ENCODE peak calls at places on chromosomes 5 and 9, in nine cellular contexts. U, Z, I, O, A, E, N, M and J are unnamed samples.
A peak's percentile ranks its signal among the peaks of the same experiment; 100 is the strongest.

GRCh38 chr9:135714242-135715055 is 12.5 kb downstream of the KCNT1 start:
- DNase-seq in U (no peak), Z (no peak), I (no peak), O (no peak), A (no peak), E (no peak), N (no peak), M (no peak), J (no peak)

GRCh38 chr5:34500236-34500836 is 155.8 kb upstream of the RAI14 start:
- DNase-seq in U (no peak), Z (no peak), I (no peak), O (no peak), A (no peak), E (no peak), N (no peak), M (no peak), J (no peak)

GRCh38 chr5:65577141-65577540 is 14.0 kb downstream of the PPWD1 start:
- DNase-seq in U (no peak), Z (peak; percentile 56), I (no peak), O (no peak), A (no peak), E (no peak), N (no peak), M (no peak), J (no peak)

GRCh38 chr5:17203329-17204132 is 13.9 kb upstream of the BASP1 start:
- DNase-seq in U (no peak), Z (peak; percentile 60), I (no peak), O (no peak), A (peak; percentile 41), E (peak; percentile 65), N (peak; percentile 25), M (no peak), J (no peak)

GRCh38 chr5:68333649-68334549 is 118.3 kb downstream of the PIK3R1 start:
- DNase-seq in U (no peak), Z (peak; percentile 95), I (no peak), O (no peak), A (no peak), E (no peak), N (no peak), M (no peak), J (no peak)

GRCh38 chr9:35277649-35278359 is 116.0 kb downstream of the UNC13B start:
- DNase-seq in U (no peak), Z (peak; percentile 90), I (no peak), O (no peak), A (no peak), E (no peak), N (no peak), M (no peak), J (no peak)

GRCh38 chr5:53472720-53473510 is 7.5 kb upstream of the FST start:
- DNase-seq in U (no peak), Z (no peak), I (no peak), O (no peak), A (no peak), E (no peak), N (no peak), M (no peak), J (no peak)

GRCh38 chr9:30722065-30722464 is 1662.4 kb upstream of the ACO1 start:
- DNase-seq in U (no peak), Z (no peak), I (no peak), O (no peak), A (no peak), E (no peak), N (no peak), M (no peak), J (no peak)

GRCh38 chr5:9549941-9550340 is 4.1 kb upstream of the SEMA5A start:
- DNase-seq in U (no peak), Z (peak; percentile 46), I (no peak), O (no peak), A (no peak), E (no peak), N (no peak), M (no peak), J (no peak)

GRCh38 chr5:129379406-129379805 is 80.7 kb upstream of the ADAMTS19 start:
- DNase-seq in U (no peak), Z (peak; percentile 27), I (no peak), O (no peak), A (no peak), E (peak; percentile 86), N (no peak), M (no peak), J (no peak)

GRCh38 chr5:59487838-59488729 is 405.4 kb downstream of the PDE4D start:
- DNase-seq in U (no peak), Z (peak; percentile 25), I (no peak), O (no peak), A (no peak), E (no peak), N (no peak), M (no peak), J (no peak)

GRCh38 chr5:134001938-134002731 is 2.6 kb downstream of the VDAC1 start:
- DNase-seq in U (no peak), Z (no peak), I (no peak), O (no peak), A (no peak), E (no peak), N (no peak), M (no peak), J (no peak)

GRCh38 chr5:157730900-157731271 is 334 bp upstream of the THG1L start:
- DNase-seq in U (no peak), Z (no peak), I (no peak), O (no peak), A (no peak), E (no peak), N (no peak), M (no peak), J (no peak)

GRCh38 chr5:157731272-157732129 is at the start of gene THG1L:
- DNase-seq in U (peak; percentile 96), Z (peak; percentile 98), I (peak; percentile 98), O (peak; percentile 98), A (peak; percentile 98), E (peak; percentile 98), N (peak; percentile 98), M (peak; percentile 98), J (peak; percentile 100)

GRCh38 chr5:157732784-157733262 is 1.6 kb downstream of the THG1L start:
- DNase-seq in U (no peak), Z (no peak), I (no peak), O (no peak), A (no peak), E (no peak), N (no peak), M (no peak), J (no peak)

GRCh38 chr5:157734466-157734865 is 3.2 kb downstream of the THG1L start:
- DNase-seq in U (no peak), Z (no peak), I (no peak), O (no peak), A (no peak), E (no peak), N (no peak), M (no peak), J (no peak)

DNA sequence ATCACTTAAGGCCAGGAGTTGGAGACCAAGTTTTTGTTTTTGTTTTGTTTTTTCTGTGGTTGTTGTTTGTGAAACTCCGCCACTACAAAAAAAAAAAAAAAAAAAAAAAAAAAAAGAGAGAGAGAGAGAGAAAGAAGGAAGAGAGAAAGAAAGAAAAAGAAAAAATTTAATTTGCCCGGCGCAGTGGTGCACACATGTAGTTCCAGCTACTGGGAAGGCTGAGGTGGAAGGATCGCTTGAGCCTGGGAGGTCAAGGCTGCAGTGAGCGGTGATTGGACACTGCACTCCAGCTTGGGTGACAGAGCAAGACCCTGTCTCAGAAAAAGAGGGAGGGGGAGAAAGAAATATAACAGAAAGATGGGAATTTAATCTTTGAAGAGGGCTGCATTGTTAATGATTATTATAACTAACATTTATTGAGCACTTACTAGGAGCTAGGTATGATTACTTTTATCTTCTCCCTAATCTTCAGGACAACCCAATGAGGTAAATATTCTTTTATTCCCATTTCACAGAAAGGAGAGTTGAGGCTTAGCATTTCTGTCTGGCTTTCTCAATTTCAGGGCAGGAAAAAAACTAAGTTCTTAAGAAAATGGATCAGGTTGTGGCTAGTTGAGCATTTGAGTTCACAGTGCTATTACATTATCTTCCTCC is 1.0 kb downstream of the THG1L start:
- DNase-seq in U (no peak), Z (no peak), I (no peak), O (no peak), A (no peak), E (no peak), N (no peak), M (no peak), J (no peak)
- H3K4me3 ChIP-seq in U (no peak overlapping the region), Z (peak overlapping the region; percentile 53), I (peak overlapping the region; percentile 73), O (peak overlapping the region; percentile 73), A (no peak overlapping the region), E (peak overlapping the region; percentile 77), N (no peak overlapping the region), M (peak overlapping the region; percentile 79), J (peak overlapping the region; percentile 93)

DNA sequence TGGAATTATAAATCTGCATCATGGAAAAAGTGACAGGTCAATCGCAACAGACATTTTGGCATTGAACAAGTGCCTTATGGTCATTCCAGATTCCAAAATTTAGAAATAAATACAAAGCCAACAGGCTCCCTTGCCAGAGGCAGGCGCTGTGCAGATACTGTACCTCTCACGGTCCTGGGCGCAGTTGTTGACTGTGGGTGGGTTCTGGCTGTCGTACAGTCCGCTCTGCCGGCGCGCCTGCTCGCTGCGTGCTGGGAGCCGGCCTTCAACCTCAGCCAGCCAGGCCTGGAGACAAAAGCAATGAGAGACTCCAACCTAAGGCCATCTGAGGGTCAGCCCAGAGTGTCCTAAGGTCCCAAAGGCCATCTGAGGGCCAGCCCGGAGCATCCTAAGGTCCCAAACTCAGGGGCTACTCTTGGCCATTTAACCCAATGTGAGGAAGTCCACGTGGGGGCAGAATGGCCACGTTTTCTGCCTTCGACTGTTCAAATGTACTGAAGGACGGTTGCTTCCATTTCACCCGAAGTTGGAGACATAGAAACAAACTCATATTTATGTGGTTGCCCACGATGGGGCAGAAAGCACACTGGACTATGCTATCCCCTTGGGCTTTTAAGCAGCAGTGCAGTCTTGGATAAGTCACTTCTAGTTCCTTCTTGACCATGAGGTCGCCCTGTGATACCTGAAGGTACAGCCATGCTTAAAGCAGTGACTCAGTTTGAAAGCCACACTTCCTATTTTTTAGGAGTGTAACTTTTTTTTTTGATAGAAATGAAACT is 65.2 kb downstream of the USP20 start:
- DNase-seq in U (no peak), Z (no peak), I (no peak), O (no peak), A (no peak), E (no peak), N (no peak), M (no peak), J (no peak)
- TF ChIP-seq CTCF in U (no peak), Z (no peak), I (no peak), O (no peak), A (no peak), E (no peak), N (no peak), M (no peak), J (no peak)

GRCh38 chr9:437066-438015 is 222.7 kb downstream of the DOCK8 start:
- DNase-seq in U (no peak), Z (peak; percentile 93), I (no peak), O (peak; percentile 49), A (no peak), E (no peak), N (no peak), M (no peak), J (no peak)
- H3K27ac ChIP-seq in U (no peak overlapping the region), Z (no peak overlapping the region), I (peak overlapping the region; percentile 27), O (peak overlapping the region; percentile 92), A (peak overlapping the region; percentile 46), E (no peak overlapping the region), N (no peak overlapping the region), M (peak overlapping the region; percentile 56), J (no peak overlapping the region)

DNA sequence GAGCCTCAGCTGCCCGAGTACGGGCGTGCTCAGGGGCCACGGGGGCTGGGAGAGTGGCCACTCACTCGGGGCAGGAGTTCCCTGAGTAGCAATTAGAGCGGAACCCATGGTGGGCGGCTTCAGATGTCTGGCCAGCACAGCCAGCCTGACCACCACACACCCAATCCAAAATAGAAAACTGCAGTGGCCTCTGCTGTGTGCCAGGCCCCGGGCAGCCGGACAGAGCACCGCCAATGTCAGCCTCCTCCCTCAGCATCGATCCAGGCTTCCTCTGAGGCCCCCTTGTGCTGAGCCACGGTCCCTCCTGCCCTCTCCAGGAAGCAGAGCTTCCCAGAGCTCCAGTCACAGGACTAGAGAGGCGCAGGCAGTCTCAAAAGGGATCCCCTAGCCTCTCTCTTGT is 2.7 kb downstream of the ADAMTS2 start:
- DNase-seq in U (no peak), Z (peak; percentile 46), I (no peak), O (no peak), A (no peak), E (no peak), N (no peak), M (no peak), J (no peak)
- H3K4me3 ChIP-seq in U (no peak overlapping the region), Z (peak overlapping the region; percentile 88), I (peak overlapping the region; percentile 71), O (no peak overlapping the region), A (no peak overlapping the region), E (no peak overlapping the region), N (no peak overlapping the region), M (peak overlapping the region; percentile 60), J (peak overlapping the region; percentile 70)